ENCODE peak calls at places on chromosomes 11 and 22, in six cellular contexts. I, H, Q, T, G and A are unnamed samples. For H3K4me1, the result is how much of the 10 kb centered on the place peaks cover.

GRCh38 chr22:42595434-42595833 is 19.2 kb downstream of the POLDIP3 start:
- DNase-seq in T (no peak), G (no peak), H (no peak), Q (no peak), I (no peak), A (no peak)

GRCh38 chr22:30876925-30877553 is 91.5 kb downstream of the MORC2 start:
- DNase-seq in H (no peak), T (no peak), Q (no peak), G (peak), I (peak), A (peak)

GRCh38 chr11:8098361-8098760 is 17.4 kb downstream of the TUB start:
- DNase-seq in G (peak), I (no peak), T (no peak), Q (no peak), H (peak), A (no peak)

GRCh38 chr11:36509265-36509664 is 807 bp downstream of the TRAF6 start:
- DNase-seq in Q (peak), I (no peak), T (no peak), H (no peak), G (peak), A (peak)

GRCh38 chr11:85752890-85753581 is 57.9 kb downstream of the SYTL2 start:
- DNase-seq in G (no peak), H (peak), T (no peak), I (no peak), Q (peak), A (peak)

GRCh38 chr11:79471071-79471470 is 30.2 kb upstream of the TENM4 start:
- DNase-seq in T (no peak), Q (no peak), H (no peak), I (no peak), G (no peak), A (no peak)

GRCh38 chr11:117562111-117562510 is 234.5 kb downstream of the CEP164 start:
- DNase-seq in H (no peak), I (no peak), Q (no peak), T (no peak), G (no peak), A (no peak)

GRCh38 chr22:31566484-31566883 is 70.1 kb downstream of the SFI1 start:
- DNase-seq in T (no peak), G (no peak), Q (no peak), H (no peak), I (no peak), A (no peak)

GRCh38 chr11:76625787-76626186 is 44.8 kb downstream of the LRRC32 start:
- DNase-seq in I (no peak), Q (no peak), G (no peak), H (no peak), T (no peak), A (no peak)
- H3K4me1 ChIP-seq in I (under half), Q (under half), G (under half), H (under half), T (under half), A (under half)

DNA sequence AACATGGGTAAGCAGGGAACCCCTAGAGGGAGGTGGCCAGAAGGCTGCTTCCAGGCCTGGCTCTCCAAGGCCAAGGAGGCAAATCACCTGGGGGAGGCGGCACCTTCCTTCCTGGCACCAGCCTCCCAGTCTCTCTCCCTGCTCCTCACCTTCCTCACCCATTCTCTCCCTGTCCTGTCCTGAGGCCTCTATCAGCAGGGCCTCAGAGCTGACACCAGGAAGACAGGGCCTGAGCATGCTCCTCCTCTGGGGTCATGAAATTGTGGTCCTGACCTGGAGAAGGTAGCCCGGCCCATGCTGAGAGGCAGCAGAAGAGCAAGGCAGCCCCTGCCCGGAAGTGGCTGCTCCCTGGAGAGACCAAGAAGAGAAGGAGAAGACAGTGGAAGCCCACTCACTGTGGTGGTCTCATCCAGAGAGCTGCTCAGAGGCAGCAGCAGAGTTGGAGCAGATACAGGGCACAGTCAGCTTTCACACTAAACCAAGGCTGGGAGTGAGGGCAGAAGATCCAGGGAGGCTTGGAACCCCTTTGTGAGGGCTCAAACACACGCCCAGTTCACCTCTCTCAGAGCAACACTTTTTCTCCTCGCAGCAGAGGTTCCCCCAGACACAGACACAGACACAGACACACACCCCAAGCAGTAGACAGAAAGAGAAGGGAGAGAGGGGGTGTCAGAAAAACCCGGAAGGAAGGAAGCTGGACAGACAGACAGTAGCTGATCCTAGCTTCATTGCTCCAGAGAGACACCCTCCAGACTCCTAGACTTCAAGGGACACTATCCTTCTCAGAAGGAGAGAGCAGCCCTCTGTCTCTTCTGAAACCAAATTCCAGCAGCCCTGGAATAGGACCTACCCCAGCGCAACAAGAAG is 1.8 kb downstream of the BCL9L start:
- DNase-seq in I (peak), Q (peak), H (no peak), T (peak), G (no peak), A (peak)
- H3K4me1 ChIP-seq in I (under half), Q (under half), H (half or more), T (half or more), G (under half), A (half or more)

GRCh38 chr11:119448380-119448779 is 25.4 kb upstream of the THY1 start:
- DNase-seq in H (no peak), I (no peak), Q (no peak), T (no peak), G (no peak), A (no peak)
- H3K4me1 ChIP-seq in H (under half), I (under half), Q (under half), T (under half), G (under half), A (under half)

GRCh38 chr11:35141538-35141937 is 2.6 kb downstream of the CD44 start:
- DNase-seq in H (peak), I (no peak), G (no peak), Q (peak), T (no peak), A (peak)

GRCh38 chr11:35138606-35138948 is 394 bp upstream of the CD44 start:
- DNase-seq in I (peak), G (no peak), Q (peak), H (no peak), T (no peak), A (no peak)

GRCh38 chr11:35141034-35141433 is 2.1 kb downstream of the CD44 start:
- DNase-seq in Q (no peak), I (no peak), T (no peak), G (no peak), H (no peak), A (no peak)

GRCh38 chr11:35138949-35139881 is at the start of gene CD44:
- DNase-seq in Q (peak), T (no peak), H (peak), G (peak), I (peak), A (peak)

GRCh38 chr11:35139883-35140282 is 912 bp downstream of the CD44 start:
- DNase-seq in G (no peak), Q (no peak), T (no peak), I (no peak), H (no peak), A (peak)
- H3K4me1 ChIP-seq in G (under half), Q (under half), T (half or more), I (under half), H (under half), A (half or more)

GRCh38 chr22:45575607-45576272 is 73.1 kb downstream of the FBLN1 start:
- DNase-seq in I (no peak), T (no peak), H (no peak), G (no peak), Q (no peak), A (no peak)
- H3K4me1 ChIP-seq in I (under half), T (under half), H (under half), G (under half), Q (under half), A (under half)

DNA sequence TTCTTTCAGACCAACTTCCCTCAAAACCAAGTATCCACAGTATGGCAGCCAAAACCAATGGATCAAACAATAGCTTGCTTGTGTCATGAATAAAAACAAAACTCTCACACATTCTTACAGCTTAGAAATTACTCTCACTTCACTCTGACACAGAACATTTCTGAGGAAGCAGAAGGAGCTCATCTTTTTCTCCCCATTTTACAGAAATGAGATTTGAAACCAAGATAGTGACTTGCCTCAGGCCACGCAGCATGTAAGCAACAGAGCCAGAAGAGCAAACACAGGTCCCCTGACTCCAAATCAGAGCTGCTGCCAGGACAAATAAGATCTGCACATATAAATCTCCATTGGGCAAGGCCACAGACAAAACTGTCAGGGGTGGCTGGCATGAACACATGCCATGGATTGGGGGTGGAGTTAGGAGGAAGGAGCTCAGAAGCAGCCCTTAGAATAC is 64.8 kb downstream of the RAB30 start:
- DNase-seq in H (no peak), T (no peak), I (no peak), G (no peak), Q (no peak), A (peak)
- H3K4me1 ChIP-seq in H (under half), T (under half), I (under half), G (under half), Q (under half), A (under half)

DNA sequence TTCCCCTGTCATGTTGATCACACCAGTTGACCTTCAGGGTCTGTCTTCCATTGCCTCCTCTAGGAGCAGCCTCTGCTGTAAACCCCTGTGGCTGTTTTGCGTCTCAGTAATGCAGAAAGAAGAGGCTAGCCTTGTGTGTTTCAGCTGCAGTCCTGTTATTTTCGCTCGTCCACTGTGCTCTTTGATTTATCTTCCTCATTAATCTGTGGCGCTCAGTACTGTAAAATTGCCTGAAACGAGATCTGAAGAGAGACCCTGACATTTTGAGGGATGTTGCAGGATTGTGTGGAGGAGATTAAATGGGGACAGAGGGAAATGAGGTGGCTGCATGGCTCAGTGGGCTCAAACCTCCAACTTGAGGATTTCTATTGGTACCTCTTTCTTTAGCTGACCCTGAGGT is 163.7 kb downstream of the DBX1 start:
- DNase-seq in T (no peak), H (no peak), I (no peak), Q (no peak), G (no peak), A (no peak)
- H3K4me1 ChIP-seq in T (under half), H (under half), I (under half), Q (under half), G (under half), A (under half)

DNA sequence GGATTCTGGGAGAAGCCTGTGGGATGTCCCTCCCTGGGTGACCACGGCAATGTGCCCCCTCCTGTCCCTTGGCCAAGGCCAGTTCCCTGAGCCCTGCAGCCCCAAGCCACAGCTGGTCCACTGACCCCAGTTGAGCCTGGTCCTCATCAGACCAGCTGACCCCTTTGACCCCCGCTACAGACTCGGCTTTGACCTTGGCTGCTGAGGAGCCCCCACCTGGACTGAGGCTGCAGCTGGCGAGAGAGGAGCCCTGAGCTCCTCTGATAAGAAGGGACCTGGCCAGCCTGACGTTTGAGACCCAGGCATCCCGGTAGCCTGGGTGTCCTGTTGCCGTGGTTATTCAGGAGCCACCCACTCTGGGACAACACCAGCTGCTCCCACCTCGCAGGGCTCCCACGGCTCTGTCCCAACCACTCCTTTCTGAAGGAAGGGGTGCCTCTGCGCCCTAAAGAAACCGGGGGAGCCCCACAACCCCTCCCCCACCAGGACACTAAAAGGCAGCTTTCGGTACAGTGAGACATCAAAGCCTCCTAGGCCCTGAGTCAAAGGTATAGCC is 3.0 kb downstream of the ASCL2 start:
- DNase-seq in G (no peak), I (peak), T (peak), H (no peak), Q (peak), A (no peak)
- H3K4me1 ChIP-seq in G (under half), I (under half), T (under half), H (under half), Q (under half), A (under half)

GRCh38 chr22:25366408-25366807 is 147.0 kb downstream of the CRYBB2 start:
- DNase-seq in T (no peak), Q (no peak), G (no peak), I (no peak), H (no peak), A (no peak)
- H3K4me1 ChIP-seq in T (under half), Q (under half), G (under half), I (under half), H (under half), A (under half)